ENCODE peak calls at places on chromosomes 4 and X, in nine cellular contexts. One of them, this sample, is unnamed.

GRCh38 chr4:121269001-121269400 is 104.9 kb upstream of the TNIP3 start:
- DNase-seq in AG09309: no peak
- DNase-seq in nephron progenitor cell: no peak
- DNase-seq in pancreas: no peak
- DNase-seq in GM06990: no peak
- DNase-seq in CD4-positive, alpha-beta T cell: no peak
- DNase-seq in HepG2: no peak
- DNase-seq in GM13976: no peak
- DNase-seq in stomach: no peak
- DNase-seq in this sample: no peak

GRCh38 chr4:7812191-7812860 is 127.3 kb downstream of the AFAP1 start:
- DNase-seq in nephron progenitor cell: no peak
- DNase-seq in stomach: no peak
- DNase-seq in GM06990: no peak
- DNase-seq in AG09309: no peak
- DNase-seq in CD4-positive, alpha-beta T cell: no peak
- DNase-seq in pancreas: no peak
- DNase-seq in GM13976: no peak
- DNase-seq in HepG2: no peak
- DNase-seq in this sample: no peak

GRCh38 chrX:20437678-20438077 is 171.0 kb upstream of the RPS6KA3 start:
- DNase-seq in AG09309: no peak
- DNase-seq in stomach: no peak
- DNase-seq in nephron progenitor cell: no peak
- DNase-seq in CD4-positive, alpha-beta T cell: no peak
- DNase-seq in HepG2: peak
- DNase-seq in GM13976: no peak
- DNase-seq in pancreas: no peak
- DNase-seq in GM06990: peak
- DNase-seq in this sample: no peak

GRCh38 chrX:154378059-154378798 is 866 bp upstream of the EMD start:
- DNase-seq in CD4-positive, alpha-beta T cell: peak
- DNase-seq in GM13976: no peak
- DNase-seq in HepG2: no peak
- DNase-seq in nephron progenitor cell: no peak
- DNase-seq in AG09309: no peak
- DNase-seq in stomach: peak
- DNase-seq in GM06990: no peak
- DNase-seq in pancreas: peak
- DNase-seq in this sample: no peak

GRCh38 chr4:52903273-52903672 is 41.2 kb downstream of the RASL11B start:
- DNase-seq in HepG2: no peak
- DNase-seq in GM06990: no peak
- DNase-seq in stomach: no peak
- DNase-seq in nephron progenitor cell: no peak
- DNase-seq in GM13976: no peak
- DNase-seq in AG09309: no peak
- DNase-seq in CD4-positive, alpha-beta T cell: no peak
- DNase-seq in pancreas: no peak
- DNase-seq in this sample: no peak

GRCh38 chr4:141302926-141303325 is 82.2 kb downstream of the ZNF330 start:
- DNase-seq in GM13976: no peak
- DNase-seq in nephron progenitor cell: no peak
- DNase-seq in CD4-positive, alpha-beta T cell: no peak
- DNase-seq in AG09309: no peak
- DNase-seq in pancreas: no peak
- DNase-seq in stomach: no peak
- DNase-seq in GM06990: no peak
- DNase-seq in HepG2: no peak
- DNase-seq in this sample: no peak

GRCh38 chrX:123803331-123803983 is 56.4 kb upstream of the XIAP start:
- DNase-seq in GM06990: peak
- DNase-seq in pancreas: no peak
- DNase-seq in nephron progenitor cell: no peak
- DNase-seq in stomach: no peak
- DNase-seq in HepG2: peak
- DNase-seq in AG09309: no peak
- DNase-seq in GM13976: peak
- DNase-seq in CD4-positive, alpha-beta T cell: peak
- DNase-seq in this sample: peak

GRCh38 chrX:68795741-68796140 is 33.1 kb upstream of the EFNB1 start:
- DNase-seq in CD4-positive, alpha-beta T cell: no peak
- DNase-seq in nephron progenitor cell: no peak
- DNase-seq in HepG2: no peak
- DNase-seq in stomach: no peak
- DNase-seq in GM06990: no peak
- DNase-seq in GM13976: no peak
- DNase-seq in AG09309: no peak
- DNase-seq in pancreas: no peak
- DNase-seq in this sample: no peak

GRCh38 chr4:145784036-145784435 is 104.1 kb downstream of the C4orf51 start:
- DNase-seq in AG09309: no peak
- DNase-seq in stomach: no peak
- DNase-seq in GM06990: no peak
- DNase-seq in nephron progenitor cell: no peak
- DNase-seq in pancreas: no peak
- DNase-seq in HepG2: no peak
- DNase-seq in GM13976: no peak
- DNase-seq in CD4-positive, alpha-beta T cell: no peak
- DNase-seq in this sample: no peak

GRCh38 chr4:111323916-111324315 is 701.0 kb upstream of the PITX2 start:
- DNase-seq in nephron progenitor cell: no peak
- DNase-seq in GM13976: no peak
- DNase-seq in stomach: no peak
- DNase-seq in pancreas: no peak
- DNase-seq in AG09309: no peak
- DNase-seq in HepG2: no peak
- DNase-seq in GM06990: no peak
- DNase-seq in CD4-positive, alpha-beta T cell: no peak
- DNase-seq in this sample: no peak

GRCh38 chr4:158811216-158811540 is 42.4 kb downstream of the FNIP2 start:
- DNase-seq in stomach: no peak
- DNase-seq in GM13976: no peak
- DNase-seq in GM06990: no peak
- DNase-seq in CD4-positive, alpha-beta T cell: no peak
- DNase-seq in nephron progenitor cell: no peak
- DNase-seq in HepG2: no peak
- DNase-seq in AG09309: no peak
- DNase-seq in pancreas: no peak
- DNase-seq in this sample: no peak

GRCh38 chr4:20015825-20016224 is 235.9 kb upstream of the SLIT2 start:
- DNase-seq in nephron progenitor cell: no peak
- DNase-seq in stomach: no peak
- DNase-seq in pancreas: no peak
- DNase-seq in HepG2: no peak
- DNase-seq in GM13976: no peak
- DNase-seq in AG09309: no peak
- DNase-seq in GM06990: no peak
- DNase-seq in CD4-positive, alpha-beta T cell: no peak
- DNase-seq in this sample: no peak

GRCh38 chrX:132119283-132119682 is 8.5 kb downstream of the FRMD7 start:
- DNase-seq in GM06990: no peak
- DNase-seq in HepG2: peak
- DNase-seq in GM13976: no peak
- DNase-seq in pancreas: no peak
- DNase-seq in stomach: no peak
- DNase-seq in nephron progenitor cell: no peak
- DNase-seq in CD4-positive, alpha-beta T cell: no peak
- DNase-seq in AG09309: no peak
- DNase-seq in this sample: no peak

GRCh38 chrX:261167-261857 is 19.9 kb upstream of the PLCXD1 start:
- DNase-seq in nephron progenitor cell: peak
- DNase-seq in GM13976: no peak
- DNase-seq in HepG2: no peak
- DNase-seq in GM06990: no peak
- DNase-seq in CD4-positive, alpha-beta T cell: no peak
- DNase-seq in AG09309: no peak
- DNase-seq in pancreas: no peak
- DNase-seq in stomach: peak
- DNase-seq in this sample: peak

GRCh38 chrX:70969635-70970481 is 39.0 kb upstream of the SLC7A3 start:
- DNase-seq in AG09309: no peak
- DNase-seq in GM13976: no peak
- DNase-seq in pancreas: no peak
- DNase-seq in CD4-positive, alpha-beta T cell: no peak
- DNase-seq in stomach: no peak
- DNase-seq in nephron progenitor cell: no peak
- DNase-seq in GM06990: no peak
- DNase-seq in HepG2: no peak
- DNase-seq in this sample: no peak

GRCh38 chrX:70973221-70973620 is 42.3 kb upstream of the SLC7A3 start:
- DNase-seq in nephron progenitor cell: no peak
- DNase-seq in GM13976: no peak
- DNase-seq in HepG2: no peak
- DNase-seq in CD4-positive, alpha-beta T cell: no peak
- DNase-seq in AG09309: no peak
- DNase-seq in pancreas: no peak
- DNase-seq in GM06990: no peak
- DNase-seq in stomach: no peak
- DNase-seq in this sample: no peak

DNA sequence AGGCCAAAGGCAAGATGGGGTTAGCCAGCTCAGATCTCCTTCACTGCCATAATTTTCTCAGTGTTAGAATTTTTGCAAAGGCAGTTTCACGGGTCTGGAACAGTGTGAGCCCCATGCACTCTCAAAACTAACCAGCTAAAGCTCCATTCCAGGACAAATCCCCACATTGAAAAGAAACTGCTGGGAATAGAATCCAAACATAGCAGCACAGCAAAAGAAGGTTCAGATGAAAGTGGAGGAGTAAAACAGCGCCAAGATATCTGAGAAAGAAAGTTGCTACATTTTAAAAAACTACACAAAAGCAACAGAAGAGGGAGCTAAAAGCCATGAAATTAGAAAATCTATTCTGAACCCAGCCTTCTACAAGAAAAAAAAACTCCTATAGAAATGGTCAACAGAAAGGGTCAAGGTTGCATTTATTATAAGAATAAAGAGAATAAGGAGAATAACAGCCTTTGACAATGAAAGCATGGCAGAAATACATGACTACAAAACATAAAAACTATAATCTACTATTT is 39.6 kb upstream of the SLC7A3 start:
- DNase-seq in pancreas: no peak
- DNase-seq in HepG2: peak
- DNase-seq in nephron progenitor cell: no peak
- DNase-seq in AG09309: no peak
- DNase-seq in CD4-positive, alpha-beta T cell: no peak
- DNase-seq in GM13976: peak
- DNase-seq in stomach: no peak
- DNase-seq in GM06990: peak
- DNase-seq in this sample: no peak
- TF ChIP-seq CTCF in pancreas: no peak
- TF ChIP-seq CTCF in HepG2: peak
- TF ChIP-seq CTCF in nephron progenitor cell: peak
- TF ChIP-seq CTCF in AG09309: peak
- TF ChIP-seq CTCF in CD4-positive, alpha-beta T cell: peak
- TF ChIP-seq CTCF in GM13976: no peak
- TF ChIP-seq CTCF in stomach: no peak
- TF ChIP-seq CTCF in GM06990: peak
- TF ChIP-seq CTCF in this sample: peak

DNA sequence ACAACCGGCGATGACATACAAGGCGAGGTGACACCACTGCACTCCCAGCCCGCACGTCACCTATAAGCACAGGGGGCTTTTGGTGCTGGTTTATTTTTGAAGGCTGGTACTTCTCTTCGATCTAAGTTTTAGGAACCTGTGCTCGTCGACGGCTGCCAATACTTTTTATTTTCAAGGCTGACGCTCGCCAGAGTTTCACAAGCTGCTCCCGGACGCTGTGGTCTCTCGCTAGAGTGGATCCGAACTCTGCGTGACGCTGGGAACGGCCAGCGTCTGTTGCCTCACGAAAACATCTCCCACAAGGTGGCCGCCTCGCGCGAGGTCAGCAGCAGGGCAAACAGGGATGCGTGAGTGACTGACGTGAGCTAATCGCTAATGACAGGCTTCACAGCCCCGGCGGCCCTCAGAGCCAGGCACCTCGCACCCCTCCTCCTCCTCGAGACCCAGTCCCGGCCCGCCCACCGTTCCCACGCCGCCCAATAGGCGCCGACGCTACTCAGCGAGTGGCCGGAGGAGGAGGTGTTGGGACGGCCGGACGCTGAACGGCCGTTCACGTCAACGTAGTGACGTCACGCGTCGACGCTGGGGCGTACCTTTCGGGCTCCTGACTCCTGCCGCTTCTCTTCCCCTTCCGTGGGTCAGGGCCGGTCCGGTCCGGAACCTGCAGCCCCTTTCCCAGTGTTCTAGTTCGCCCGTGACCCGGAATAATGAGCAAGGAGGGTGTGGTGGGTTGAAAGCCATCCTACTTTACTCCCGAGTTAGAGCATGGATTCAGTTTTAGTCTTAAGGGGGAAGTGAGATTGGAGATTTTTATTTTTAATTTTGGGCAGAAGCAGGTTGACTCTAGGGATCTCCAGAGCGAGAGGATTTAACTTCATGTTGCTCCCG is at the start of gene CLCN3:
- DNase-seq in nephron progenitor cell: peak
- DNase-seq in AG09309: peak
- DNase-seq in HepG2: peak
- DNase-seq in stomach: peak
- DNase-seq in CD4-positive, alpha-beta T cell: peak
- DNase-seq in GM06990: peak
- DNase-seq in pancreas: peak
- DNase-seq in GM13976: peak
- DNase-seq in this sample: peak
- TF ChIP-seq CTCF in nephron progenitor cell: no peak
- TF ChIP-seq CTCF in AG09309: peak
- TF ChIP-seq CTCF in HepG2: peak
- TF ChIP-seq CTCF in stomach: no peak
- TF ChIP-seq CTCF in CD4-positive, alpha-beta T cell: no peak
- TF ChIP-seq CTCF in GM06990: peak
- TF ChIP-seq CTCF in pancreas: no peak
- TF ChIP-seq CTCF in GM13976: no peak
- TF ChIP-seq CTCF in this sample: peak

GRCh38 chr4:93788712-93789111 is 39.8 kb upstream of the ATOH1 start:
- DNase-seq in HepG2: peak
- DNase-seq in GM06990: no peak
- DNase-seq in AG09309: no peak
- DNase-seq in stomach: no peak
- DNase-seq in CD4-positive, alpha-beta T cell: no peak
- DNase-seq in GM13976: peak
- DNase-seq in nephron progenitor cell: no peak
- DNase-seq in pancreas: no peak
- DNase-seq in this sample: no peak
- TF ChIP-seq CTCF in HepG2: no peak
- TF ChIP-seq CTCF in GM06990: peak
- TF ChIP-seq CTCF in AG09309: peak
- TF ChIP-seq CTCF in stomach: no peak
- TF ChIP-seq CTCF in CD4-positive, alpha-beta T cell: no peak
- TF ChIP-seq CTCF in GM13976: no peak
- TF ChIP-seq CTCF in nephron progenitor cell: peak
- TF ChIP-seq CTCF in pancreas: no peak
- TF ChIP-seq CTCF in this sample: no peak

DNA sequence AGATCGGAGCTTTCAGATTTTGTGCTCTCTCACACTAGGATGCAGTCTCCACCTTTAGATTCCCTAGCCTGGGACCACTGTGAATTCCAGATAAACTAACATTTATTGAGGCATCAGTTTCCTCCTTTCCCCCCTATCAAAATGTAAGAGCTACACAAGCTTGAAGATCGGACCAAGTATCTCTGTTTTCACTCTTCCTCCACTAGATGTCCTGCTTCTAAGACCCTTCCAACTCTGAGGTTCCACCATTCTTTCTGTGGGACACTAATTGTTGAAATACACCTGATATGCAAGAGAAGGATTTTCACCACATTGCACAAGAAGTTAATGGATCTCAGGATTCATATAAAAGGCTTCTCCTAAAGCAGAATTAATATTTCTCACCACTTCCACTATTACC is 43.0 kb upstream of the PHOX2B start:
- DNase-seq in nephron progenitor cell: no peak
- DNase-seq in pancreas: no peak
- DNase-seq in AG09309: no peak
- DNase-seq in CD4-positive, alpha-beta T cell: no peak
- DNase-seq in stomach: no peak
- DNase-seq in GM13976: no peak
- DNase-seq in GM06990: no peak
- DNase-seq in HepG2: no peak
- DNase-seq in this sample: no peak
- TF ChIP-seq CTCF in nephron progenitor cell: no peak
- TF ChIP-seq CTCF in pancreas: no peak
- TF ChIP-seq CTCF in AG09309: no peak
- TF ChIP-seq CTCF in CD4-positive, alpha-beta T cell: no peak
- TF ChIP-seq CTCF in stomach: no peak
- TF ChIP-seq CTCF in GM13976: no peak
- TF ChIP-seq CTCF in GM06990: peak
- TF ChIP-seq CTCF in HepG2: peak
- TF ChIP-seq CTCF in this sample: no peak